ENCODE peak calls at places on chromosomes 11 and 22, in six cellular contexts. One of them, this sample, is unnamed.

GRCh38 chr11:72584933-72585597 is 89.2 kb downstream of the PDE2A start:
- DNase-seq in Calu3: no peak
- DNase-seq in BE2C: no peak
- DNase-seq in stimulated activated naive CD4-positive, alpha-beta T cell treated with Interleukin-2 at 50 U/mL for 16 hours: no peak
- DNase-seq in hypothalamus: no peak
- DNase-seq in mammary epithelial cell: no peak
- DNase-seq in this sample: no peak

GRCh38 chr22:42792453-42792908 is 64.6 kb downstream of the ARFGAP3 start:
- DNase-seq in Calu3: no peak
- DNase-seq in BE2C: no peak
- DNase-seq in stimulated activated naive CD4-positive, alpha-beta T cell treated with Interleukin-2 at 50 U/mL for 16 hours: no peak
- DNase-seq in hypothalamus: no peak
- DNase-seq in mammary epithelial cell: no peak
- DNase-seq in this sample: no peak

GRCh38 chr11:109527496-109527895 is 105.5 kb downstream of the C11orf87 start:
- DNase-seq in Calu3: no peak
- DNase-seq in BE2C: no peak
- DNase-seq in stimulated activated naive CD4-positive, alpha-beta T cell treated with Interleukin-2 at 50 U/mL for 16 hours: no peak
- DNase-seq in hypothalamus: no peak
- DNase-seq in mammary epithelial cell: no peak
- DNase-seq in this sample: no peak

GRCh38 chr11:110297082-110297725 is 790 bp upstream of the RDX start:
- DNase-seq in Calu3: no peak
- DNase-seq in BE2C: no peak
- DNase-seq in stimulated activated naive CD4-positive, alpha-beta T cell treated with Interleukin-2 at 50 U/mL for 16 hours: no peak
- DNase-seq in hypothalamus: no peak
- DNase-seq in mammary epithelial cell: no peak
- DNase-seq in this sample: peak

GRCh38 chr11:17439316-17439782 is 37.3 kb downstream of the ABCC8 start:
- DNase-seq in Calu3: peak
- DNase-seq in BE2C: no peak
- DNase-seq in stimulated activated naive CD4-positive, alpha-beta T cell treated with Interleukin-2 at 50 U/mL for 16 hours: no peak
- DNase-seq in hypothalamus: no peak
- DNase-seq in mammary epithelial cell: no peak
- DNase-seq in this sample: no peak

GRCh38 chr11:115333106-115333505 is 171.1 kb downstream of the CADM1 start:
- DNase-seq in Calu3: no peak
- DNase-seq in BE2C: no peak
- DNase-seq in stimulated activated naive CD4-positive, alpha-beta T cell treated with Interleukin-2 at 50 U/mL for 16 hours: no peak
- DNase-seq in hypothalamus: no peak
- DNase-seq in mammary epithelial cell: peak
- DNase-seq in this sample: no peak

GRCh38 chr22:29370556-29370955 is 17.8 kb downstream of the AP1B1 start:
- DNase-seq in Calu3: no peak
- DNase-seq in BE2C: no peak
- DNase-seq in stimulated activated naive CD4-positive, alpha-beta T cell treated with Interleukin-2 at 50 U/mL for 16 hours: no peak
- DNase-seq in hypothalamus: no peak
- DNase-seq in mammary epithelial cell: no peak
- DNase-seq in this sample: no peak

GRCh38 chr11:28342704-28343103 is 234.5 kb downstream of the METTL15 start:
- DNase-seq in Calu3: no peak
- DNase-seq in BE2C: no peak
- DNase-seq in stimulated activated naive CD4-positive, alpha-beta T cell treated with Interleukin-2 at 50 U/mL for 16 hours: no peak
- DNase-seq in hypothalamus: no peak
- DNase-seq in mammary epithelial cell: no peak
- DNase-seq in this sample: no peak

GRCh38 chr11:105861225-105861624 is 160.8 kb downstream of the MSANTD4 start:
- DNase-seq in Calu3: no peak
- DNase-seq in BE2C: no peak
- DNase-seq in stimulated activated naive CD4-positive, alpha-beta T cell treated with Interleukin-2 at 50 U/mL for 16 hours: no peak
- DNase-seq in hypothalamus: no peak
- DNase-seq in mammary epithelial cell: no peak
- DNase-seq in this sample: no peak

GRCh38 chr11:118338637-118339061 is 3.9 kb downstream of the CD3D start:
- DNase-seq in Calu3: no peak
- DNase-seq in BE2C: no peak
- DNase-seq in stimulated activated naive CD4-positive, alpha-beta T cell treated with Interleukin-2 at 50 U/mL for 16 hours: peak
- DNase-seq in hypothalamus: no peak
- DNase-seq in mammary epithelial cell: peak
- DNase-seq in this sample: no peak

GRCh38 chr22:28027453-28028448 is 108.7 kb upstream of the PITPNB start:
- DNase-seq in Calu3: no peak
- DNase-seq in BE2C: peak
- DNase-seq in stimulated activated naive CD4-positive, alpha-beta T cell treated with Interleukin-2 at 50 U/mL for 16 hours: no peak
- DNase-seq in hypothalamus: no peak
- DNase-seq in mammary epithelial cell: no peak
- DNase-seq in this sample: no peak

GRCh38 chr22:46364341-46365165 is 29.0 kb downstream of the TRMU start:
- DNase-seq in Calu3: no peak
- DNase-seq in BE2C: peak
- DNase-seq in stimulated activated naive CD4-positive, alpha-beta T cell treated with Interleukin-2 at 50 U/mL for 16 hours: no peak
- DNase-seq in hypothalamus: no peak
- DNase-seq in mammary epithelial cell: no peak
- DNase-seq in this sample: no peak

GRCh38 chr11:65777241-65777640 is 3.5 kb downstream of the AP5B1 start:
- DNase-seq in Calu3: no peak
- DNase-seq in BE2C: no peak
- DNase-seq in stimulated activated naive CD4-positive, alpha-beta T cell treated with Interleukin-2 at 50 U/mL for 16 hours: no peak
- DNase-seq in hypothalamus: no peak
- DNase-seq in mammary epithelial cell: no peak
- DNase-seq in this sample: no peak

GRCh38 chr11:18594999-18595749 is 4.4 kb upstream of the MISFA start:
- DNase-seq in Calu3: no peak
- DNase-seq in BE2C: no peak
- DNase-seq in stimulated activated naive CD4-positive, alpha-beta T cell treated with Interleukin-2 at 50 U/mL for 16 hours: no peak
- DNase-seq in hypothalamus: no peak
- DNase-seq in mammary epithelial cell: peak
- DNase-seq in this sample: no peak